ENCODE peak calls at places on chromosome 11, in five cellular contexts. R is H9, O is neuronal stem cell, L is H1, I is mesenchymal stem cell. E is an unnamed sample. For H3K9me3, the result is how much of the 10 kb centered on the place peaks cover.

GRCh38 chr11:35491231-35491871 is 34.1 kb downstream of the PAMR1 start:
- DNase-seq in R (no peak), O (no peak), L (no peak), I (peak), E (peak)

GRCh38 chr11:122340607-122341006 is 224.6 kb upstream of the BLID start:
- DNase-seq in R (no peak), O (no peak), L (no peak), I (no peak), E (no peak)

GRCh38 chr11:45643585-45643984 is 21.8 kb downstream of the CHST1 start:
- DNase-seq in R (no peak), O (no peak), L (no peak), I (no peak), E (no peak)

GRCh38 chr11:36296925-36297604 is 977 bp downstream of the PRR5L start:
- DNase-seq in R (no peak), O (no peak), L (no peak), I (peak), E (no peak)

GRCh38 chr11:66100272-66101037 is 30.4 kb downstream of the PACS1 start:
- DNase-seq in R (no peak), O (no peak), L (no peak), I (no peak), E (no peak)

GRCh38 chr11:117022526-117022925 is 75.7 kb downstream of the SIK3 start:
- DNase-seq in R (no peak), O (no peak), L (no peak), I (no peak), E (no peak)

GRCh38 chr11:82634091-82634490 is 99.6 kb downstream of the FAM181B start:
- DNase-seq in R (no peak), O (no peak), L (no peak), I (peak), E (peak)

GRCh38 chr11:114972105-114972504 is 293.8 kb downstream of the NXPE2 start:
- DNase-seq in R (no peak), O (no peak), L (no peak), I (no peak), E (no peak)

GRCh38 chr11:75365711-75366181 is 14.3 kb upstream of the ARRB1 start:
- DNase-seq in R (no peak), O (no peak), L (no peak), I (peak), E (peak)

GRCh38 chr11:99766816-99767215 is 746.1 kb downstream of the CNTN5 start:
- DNase-seq in R (no peak), O (no peak), L (no peak), I (peak), E (no peak)
- H3K9me3 ChIP-seq in R (under half), O (under half), L (under half), I (under half), E (under half)

GRCh38 chr11:93000511-93001476 is 31.3 kb downstream of the MTNR1B start:
- DNase-seq in R (no peak), O (no peak), L (no peak), I (peak), E (peak)
- H4K91ac ChIP-seq in R (no peak), O (no peak), L (no peak), I (no peak), E (no peak)

DNA sequence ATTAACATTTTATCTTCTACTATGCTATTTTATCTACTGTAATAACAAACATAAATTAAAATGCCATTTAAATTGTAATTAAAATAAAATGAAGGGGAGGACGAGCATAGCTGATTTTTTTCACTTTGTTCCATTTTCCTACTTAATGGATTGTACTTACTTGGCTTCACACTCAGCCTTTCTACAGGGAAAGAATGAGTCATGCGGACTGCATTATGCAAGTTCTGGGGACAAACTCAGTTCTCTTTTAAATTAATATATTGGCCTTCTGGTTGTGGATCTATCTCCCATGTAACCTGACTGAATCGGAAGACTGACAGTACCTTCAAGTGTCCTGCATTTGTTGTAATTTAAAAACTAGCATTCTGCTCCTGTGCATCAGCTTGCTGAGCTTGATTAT is 12.3 kb downstream of the OR8D1 start:
- DNase-seq in R (no peak), O (no peak), L (no peak), I (peak), E (no peak)
- H2BK12ac ChIP-seq in R (no peak), O (no peak), L (no peak), I (no peak), E (no peak)

DNA sequence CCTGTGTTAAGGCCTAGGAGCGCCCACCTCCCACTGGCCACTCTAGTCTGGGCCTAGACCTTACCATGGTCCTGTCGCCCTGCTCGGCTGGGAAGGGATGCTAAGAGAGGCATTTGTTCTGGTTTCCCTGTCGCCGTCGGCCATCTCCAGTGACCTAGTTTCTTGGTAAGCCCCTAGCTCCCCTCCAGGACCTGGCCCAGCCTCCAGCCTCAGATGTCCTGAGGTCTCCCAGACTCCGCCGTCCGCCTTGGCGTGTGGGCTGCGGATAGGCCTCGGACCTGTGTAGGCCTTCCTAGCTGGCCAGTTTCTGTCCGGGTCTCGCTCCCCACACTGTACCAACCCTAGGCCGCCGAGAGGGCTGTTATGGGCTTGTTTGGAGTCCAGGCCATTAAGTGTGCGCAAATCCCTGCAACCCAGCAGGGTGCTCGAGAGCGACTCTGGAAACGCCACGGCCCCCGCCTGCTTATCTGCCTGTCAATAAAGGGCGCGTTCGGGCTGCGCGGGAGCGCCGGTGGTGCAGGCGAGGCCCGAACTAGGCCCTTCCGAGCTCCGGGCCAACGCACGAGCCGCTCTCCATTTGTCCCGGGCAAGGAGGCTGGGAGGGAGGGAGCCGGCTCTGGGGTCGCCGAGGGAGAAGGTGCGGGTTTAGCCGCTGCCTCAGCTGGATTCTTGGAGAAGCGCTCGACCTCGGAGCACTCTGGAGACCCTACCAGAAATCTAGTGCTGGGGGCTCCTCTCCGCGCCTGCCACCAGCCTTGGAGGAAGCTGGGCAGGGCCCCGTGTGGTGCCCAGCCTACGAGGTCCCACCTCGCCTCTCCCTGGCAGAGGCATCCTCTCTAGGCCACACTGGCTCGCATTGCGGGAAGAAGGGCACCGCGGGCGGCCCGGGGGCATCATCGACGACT is 8.7 kb upstream of the PAX6 start:
- DNase-seq in R (peak), O (peak), L (peak), I (no peak), E (no peak)
- H3K9me3 ChIP-seq in R (under half), O (under half), L (under half), I (under half), E (under half)

GRCh38 chr11:12702999-12703453 is 28.8 kb downstream of the TEAD1 start:
- DNase-seq in R (no peak), O (no peak), L (no peak), I (no peak), E (no peak)

GRCh38 chr11:12701815-12702214 is 27.6 kb downstream of the TEAD1 start:
- DNase-seq in R (no peak), O (no peak), L (no peak), I (no peak), E (no peak)

GRCh38 chr11:12705874-12706273 is 31.7 kb downstream of the TEAD1 start:
- DNase-seq in R (no peak), O (no peak), L (no peak), I (no peak), E (no peak)

GRCh38 chr11:12706531-12707499 is 32.6 kb downstream of the TEAD1 start:
- DNase-seq in R (no peak), O (no peak), L (no peak), I (no peak), E (no peak)

GRCh38 chr11:12704049-12704448 is 29.8 kb downstream of the TEAD1 start:
- DNase-seq in R (no peak), O (no peak), L (no peak), I (peak), E (peak)
- H4K91ac ChIP-seq in R (no peak), O (no peak), L (no peak), I (no peak), E (no peak)